ENCODE peak calls at places on chromosomes 6 and 20, in ten cellular contexts. X is fibroblast of lung, E is heart right ventricle, J is stomach, P is cardiac muscle cell, M is brain microvascular endothelial cell, C is heart left ventricle, V is right atrium auricular region, L is body of pancreas, D is kidney. Z is an unnamed sample.

GRCh38 chr20:60117040-60117439 is 158.8 kb downstream of the CDH26 start:
- DNase-seq in X (no peak), E (no peak), J (peak; percentile 2), P (no peak), M (no peak), C (no peak), V (no peak), L (no peak), D (no peak), Z (no peak)

GRCh38 chr6:133132583-133132982 is 108.6 kb upstream of the EYA4 start:
- DNase-seq in X (peak; percentile 38), E (no peak), J (no peak), P (no peak), M (no peak), C (no peak), V (no peak), L (no peak), D (no peak), Z (no peak)

GRCh38 chr20:5608104-5608447 is 142.1 kb upstream of the SHLD1 start:
- DNase-seq in X (no peak), E (no peak), J (no peak), P (no peak), M (no peak), C (no peak), V (no peak), L (no peak), D (no peak), Z (no peak)

GRCh38 chr6:5179917-5180316 is 80.8 kb downstream of the LYRM4 start:
- DNase-seq in X (no peak), E (no peak), J (no peak), P (no peak), M (no peak), C (no peak), V (no peak), L (no peak), D (no peak), Z (no peak)

GRCh38 chr6:104566411-104566810 is 293.3 kb downstream of the HACE1 start:
- DNase-seq in X (no peak), E (no peak), J (no peak), P (no peak), M (peak; percentile 52), C (no peak), V (no peak), L (no peak), D (no peak), Z (no peak)

GRCh38 chr6:100099189-100100074 is 105.4 kb upstream of the MCHR2 start:
- DNase-seq in X (peak; percentile 52), E (no peak), J (no peak), P (peak; percentile 47), M (no peak), C (no peak), V (no peak), L (no peak), D (no peak), Z (no peak)

GRCh38 chr6:137084865-137085617 is 40.3 kb upstream of the IL20RA start:
- DNase-seq in X (no peak), E (no peak), J (no peak), P (no peak), M (no peak), C (no peak), V (no peak), L (no peak), D (no peak), Z (no peak)

GRCh38 chr6:69796081-69796626 is 656 bp downstream of the LMBRD1 start:
- DNase-seq in X (peak; percentile 48), E (no peak), J (peak; percentile 69), P (peak; percentile 41), M (peak; percentile 43), C (no peak), V (no peak), L (peak; percentile 76), D (no peak), Z (peak; percentile 24)

GRCh38 chr20:37223053-37223452 is 38.6 kb downstream of the GHRH start:
- DNase-seq in X (peak; percentile 73), E (no peak), J (no peak), P (peak; percentile 92), M (peak; percentile 94), C (no peak), V (no peak), L (no peak), D (no peak), Z (peak; percentile 41)

GRCh38 chr20:1478566-1478965 is 11.9 kb upstream of the NSFL1C start:
- DNase-seq in X (peak; percentile 21), E (no peak), J (no peak), P (peak; percentile 23), M (no peak), C (no peak), V (no peak), L (no peak), D (no peak), Z (no peak)

DNA sequence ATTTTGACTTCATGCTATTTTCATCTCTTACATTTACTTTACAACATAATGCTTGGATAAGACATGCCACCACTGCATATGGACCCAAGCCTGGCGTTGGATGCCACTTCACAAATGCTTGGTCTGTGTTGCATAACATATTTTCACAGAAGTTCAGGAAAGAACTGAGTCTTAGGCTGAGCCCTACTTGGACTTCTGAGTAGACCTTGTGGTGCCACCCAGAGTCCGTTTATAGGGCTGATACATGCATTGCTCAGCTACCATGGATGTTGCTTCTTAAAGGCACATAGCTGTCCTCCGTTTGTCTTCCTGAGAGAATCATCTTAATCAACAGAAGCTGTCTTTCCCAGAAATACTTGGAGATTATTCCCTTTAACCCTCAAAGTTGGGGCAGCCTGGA is 337.9 kb downstream of the BTBD3 start:
- DNase-seq in X (no peak), E (no peak), J (no peak), P (peak; percentile 14), M (no peak), C (no peak), V (no peak), L (no peak), D (no peak), Z (no peak)
- TF ChIP-seq CTCF in X (no peak), E (no peak), J (no peak), P (no peak), M (no peak), C (no peak), V (no peak), L (no peak), D (no peak), Z (no peak)

GRCh38 chr6:113645576-113645970 is 211.6 kb upstream of the MARCKS start:
- DNase-seq in X (peak; percentile 41), E (no peak), J (no peak), P (peak; percentile 75), M (peak; percentile 93), C (no peak), V (no peak), L (peak; percentile 48), D (no peak), Z (no peak)

GRCh38 chr6:113640046-113640445 is 217.1 kb upstream of the MARCKS start:
- DNase-seq in X (no peak), E (no peak), J (no peak), P (no peak), M (no peak), C (no peak), V (no peak), L (peak; percentile 35), D (no peak), Z (no peak)

GRCh38 chr6:113642714-113643442 is 214.3 kb upstream of the MARCKS start:
- DNase-seq in X (peak; percentile 7), E (no peak), J (peak; percentile 95), P (peak; percentile 26), M (no peak), C (no peak), V (no peak), L (peak; percentile 96), D (no peak), Z (no peak)

GRCh38 chr6:113644861-113645575 is 212.1 kb upstream of the MARCKS start:
- DNase-seq in X (peak; percentile 89), E (no peak), J (no peak), P (peak; percentile 93), M (peak; percentile 91), C (no peak), V (no peak), L (no peak), D (no peak), Z (no peak)

GRCh38 chr6:113642390-113642713 is 214.8 kb upstream of the MARCKS start:
- DNase-seq in X (no peak), E (no peak), J (no peak), P (no peak), M (no peak), C (no peak), V (no peak), L (no peak), D (no peak), Z (no peak)
- H3K27ac ChIP-seq in X (no peak overlapping the region), E (no peak overlapping the region), J (peak overlapping the region; percentile 56), P (peak overlapping the region; percentile 76), M (no peak overlapping the region), C (no peak overlapping the region), V (no peak overlapping the region), L (peak overlapping the region; percentile 86), D (no peak overlapping the region), Z (no peak overlapping the region)

GRCh38 chr6:62371395-62371794 is 85.4 kb upstream of the KHDRBS2 start:
- DNase-seq in X (no peak), E (no peak), J (no peak), P (no peak), M (no peak), C (no peak), V (no peak), L (no peak), D (no peak), Z (no peak)
- TF ChIP-seq CTCF in X (no peak), E (no peak), J (no peak), P (no peak), M (no peak), C (no peak), V (no peak), L (no peak), D (no peak), Z (no peak)

GRCh38 chr6:43089874-43090556 is 13.9 kb downstream of the PTK7 start:
- DNase-seq in X (peak; percentile 20), E (no peak), J (no peak), P (no peak), M (no peak), C (no peak), V (no peak), L (no peak), D (peak; percentile 43), Z (no peak)

GRCh38 chr6:43091020-43091419 is 14.9 kb downstream of the PTK7 start:
- DNase-seq in X (no peak), E (no peak), J (no peak), P (no peak), M (no peak), C (no peak), V (no peak), L (no peak), D (no peak), Z (no peak)

GRCh38 chr6:43089467-43089866 is 13.4 kb downstream of the PTK7 start:
- DNase-seq in X (no peak), E (no peak), J (no peak), P (no peak), M (no peak), C (no peak), V (no peak), L (no peak), D (peak; percentile 18), Z (no peak)

GRCh38 chr6:43091592-43091991 is 15.5 kb downstream of the PTK7 start:
- DNase-seq in X (no peak), E (no peak), J (no peak), P (no peak), M (no peak), C (no peak), V (no peak), L (no peak), D (peak; percentile 11), Z (no peak)

DNA sequence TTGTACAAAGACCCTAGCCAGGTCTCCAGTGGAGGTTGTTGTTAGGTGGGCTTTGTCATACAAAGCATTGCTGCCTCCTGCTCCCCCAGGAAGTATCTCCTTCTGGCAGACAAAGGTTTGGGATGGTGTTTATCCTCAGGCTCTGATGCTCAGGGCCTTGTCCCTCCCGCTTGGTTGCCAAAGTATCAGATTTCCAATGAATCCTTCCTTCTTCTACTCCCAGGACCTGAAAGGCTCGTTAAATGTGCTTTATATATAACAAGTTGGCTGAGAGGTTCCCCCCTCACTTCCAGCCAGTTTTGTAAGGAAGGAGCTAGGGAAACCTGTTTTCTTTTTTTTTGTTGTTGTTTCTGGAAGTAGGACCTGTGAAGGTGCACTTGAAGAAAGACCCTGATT is 14.4 kb downstream of the PTK7 start:
- DNase-seq in X (peak; percentile 32), E (no peak), J (no peak), P (no peak), M (no peak), C (no peak), V (no peak), L (no peak), D (no peak), Z (no peak)
- H3K27ac ChIP-seq in X (no peak overlapping the region), E (no peak overlapping the region), J (peak overlapping the region; percentile 59), P (peak overlapping the region; percentile 82), M (no peak overlapping the region), C (no peak overlapping the region), V (no peak overlapping the region), L (peak overlapping the region; percentile 77), D (no peak overlapping the region), Z (no peak overlapping the region)